ENCODE peak calls at places on chromosomes 7 and 10, in eight cellular contexts. I, E, A, J, F, Q, T and X are unnamed samples.

GRCh38 chr10:118504044-118504944 is 91.2 kb downstream of the PRLHR start:
- ATAC-seq in I (peak), E (no peak), A (no peak), J (no peak), F (peak), Q (peak), T (no peak), X (no peak)

GRCh38 chr10:60387531-60387930 is 2.1 kb downstream of the ANK3 start:
- ATAC-seq in I (no peak), E (no peak), A (no peak), J (no peak), F (no peak), Q (no peak), T (no peak), X (no peak)

GRCh38 chr7:1735806-1736468 is 65.9 kb downstream of the ELFN1 start:
- ATAC-seq in I (no peak), E (no peak), A (no peak), J (no peak), F (no peak), Q (no peak), T (no peak), X (no peak)

GRCh38 chr7:159096736-159097581 is 47.7 kb downstream of the VIPR2 start:
- ATAC-seq in I (no peak), E (peak), A (no peak), J (peak), F (peak), Q (peak), T (no peak), X (no peak)

GRCh38 chr10:13270877-13271551 is 28.9 kb downstream of the PHYH start:
- ATAC-seq in I (peak), E (no peak), A (no peak), J (peak), F (peak), Q (no peak), T (no peak), X (no peak)

GRCh38 chr7:105698531-105698930 is 117.2 kb upstream of the EFCAB10 start:
- ATAC-seq in I (no peak), E (no peak), A (no peak), J (no peak), F (no peak), Q (no peak), T (no peak), X (no peak)

GRCh38 chr7:85457911-85458310 is 271.1 kb upstream of the SEMA3D start:
- ATAC-seq in I (no peak), E (no peak), A (no peak), J (no peak), F (no peak), Q (no peak), T (no peak), X (no peak)

GRCh38 chr7:66076459-66077329 is 1.1 kb downstream of the ASL start:
- ATAC-seq in I (no peak), E (no peak), A (no peak), J (no peak), F (no peak), Q (no peak), T (no peak), X (no peak)

GRCh38 chr10:124588736-124589451 is 127.3 kb downstream of the LHPP start:
- ATAC-seq in I (peak), E (peak), A (no peak), J (peak), F (peak), Q (peak), T (peak), X (no peak)

GRCh38 chr10:24579911-24580310 is 143.8 kb downstream of the ARHGAP21 start:
- ATAC-seq in I (no peak), E (no peak), A (no peak), J (no peak), F (no peak), Q (no peak), T (no peak), X (no peak)

GRCh38 chr7:30070052-30070451 is 41.8 kb downstream of the PLEKHA8 start:
- ATAC-seq in I (no peak), E (no peak), A (no peak), J (no peak), F (no peak), Q (no peak), T (no peak), X (no peak)

GRCh38 chr10:78207216-78207615 is 173.6 kb downstream of the RPS24 start:
- ATAC-seq in I (no peak), E (no peak), A (no peak), J (no peak), F (no peak), Q (no peak), T (no peak), X (no peak)

GRCh38 chr10:63114031-63114814 is 18.9 kb upstream of the NRBF2 start:
- ATAC-seq in I (peak), E (peak), A (no peak), J (peak), F (peak), Q (peak), T (no peak), X (no peak)

GRCh38 chr10:92112462-92112861 is 178.4 kb downstream of the CPEB3 start:
- ATAC-seq in I (no peak), E (no peak), A (no peak), J (no peak), F (no peak), Q (no peak), T (no peak), X (no peak)